ENCODE peak calls at places on chromosomes 7 and 10, in four cellular contexts. One of them, this sample, is unnamed. For H3K4me1, the result is how much of the 10 kb centered on the place peaks cover.

GRCh38 chr10:87092861-87093460 is 1.7 kb downstream of the GLUD1 start:
- DNase-seq in testis: no peak
- DNase-seq in upper lobe of right lung: no peak
- DNase-seq in tibial artery: no peak
- DNase-seq in this sample: no peak

GRCh38 chr7:93147358-93147757 is 827 bp downstream of the SAMD9L start:
- DNase-seq in tibial artery: no peak
- DNase-seq in upper lobe of right lung: no peak
- DNase-seq in testis: peak
- DNase-seq in this sample: no peak

GRCh38 chr10:61923210-61924024 is 21.9 kb downstream of the ARID5B start:
- DNase-seq in upper lobe of right lung: no peak
- DNase-seq in tibial artery: no peak
- DNase-seq in testis: no peak
- DNase-seq in this sample: no peak

GRCh38 chr7:36747251-36747968 is 23.1 kb upstream of the AOAH start:
- DNase-seq in tibial artery: no peak
- DNase-seq in testis: no peak
- DNase-seq in upper lobe of right lung: no peak
- DNase-seq in this sample: no peak

GRCh38 chr10:112283100-112283499 is at the start of gene TECTB:
- DNase-seq in testis: no peak
- DNase-seq in tibial artery: no peak
- DNase-seq in upper lobe of right lung: no peak
- DNase-seq in this sample: no peak

GRCh38 chr7:156612930-156613329 is 27.6 kb upstream of the RNF32 start:
- DNase-seq in tibial artery: no peak
- DNase-seq in upper lobe of right lung: no peak
- DNase-seq in testis: no peak
- DNase-seq in this sample: no peak

GRCh38 chr7:98266840-98267239 is 14.6 kb upstream of the BRI3 start:
- DNase-seq in tibial artery: no peak
- DNase-seq in upper lobe of right lung: no peak
- DNase-seq in testis: no peak
- DNase-seq in this sample: no peak

GRCh38 chr10:7561216-7561893 is 105.4 kb downstream of the ITIH5 start:
- DNase-seq in tibial artery: peak
- DNase-seq in upper lobe of right lung: no peak
- DNase-seq in testis: peak
- DNase-seq in this sample: no peak

GRCh38 chr10:82815680-82816079 is 940.7 kb downstream of the NRG3 start:
- DNase-seq in testis: no peak
- DNase-seq in upper lobe of right lung: no peak
- DNase-seq in tibial artery: no peak
- DNase-seq in this sample: no peak

GRCh38 chr10:124497196-124497990 is 35.8 kb downstream of the LHPP start:
- DNase-seq in tibial artery: no peak
- DNase-seq in testis: no peak
- DNase-seq in upper lobe of right lung: no peak
- DNase-seq in this sample: no peak

GRCh38 chr10:88232029-88232895 is 350.9 kb downstream of the RNLS start:
- DNase-seq in tibial artery: peak
- DNase-seq in upper lobe of right lung: peak
- DNase-seq in testis: peak
- DNase-seq in this sample: no peak

GRCh38 chr10:18607503-18607902 is 43.9 kb downstream of the NSUN6 start:
- DNase-seq in tibial artery: no peak
- DNase-seq in upper lobe of right lung: no peak
- DNase-seq in testis: no peak
- DNase-seq in this sample: peak

GRCh38 chr10:49474901-49475300 is 64.0 kb downstream of the ERCC6 start:
- DNase-seq in testis: no peak
- DNase-seq in upper lobe of right lung: no peak
- DNase-seq in tibial artery: no peak
- DNase-seq in this sample: no peak

GRCh38 chr7:22633954-22634474 is 93.0 kb upstream of the IL6 start:
- DNase-seq in testis: no peak
- DNase-seq in tibial artery: no peak
- DNase-seq in upper lobe of right lung: no peak
- DNase-seq in this sample: no peak

GRCh38 chr10:13587367-13587766 is 602 bp downstream of the PRPF18 start:
- DNase-seq in testis: peak
- DNase-seq in upper lobe of right lung: no peak
- DNase-seq in tibial artery: no peak
- DNase-seq in this sample: peak

GRCh38 chr7:95590387-95591248 is 5.7 kb downstream of the PDK4 start:
- DNase-seq in tibial artery: no peak
- DNase-seq in upper lobe of right lung: no peak
- DNase-seq in testis: no peak
- DNase-seq in this sample: no peak

DNA sequence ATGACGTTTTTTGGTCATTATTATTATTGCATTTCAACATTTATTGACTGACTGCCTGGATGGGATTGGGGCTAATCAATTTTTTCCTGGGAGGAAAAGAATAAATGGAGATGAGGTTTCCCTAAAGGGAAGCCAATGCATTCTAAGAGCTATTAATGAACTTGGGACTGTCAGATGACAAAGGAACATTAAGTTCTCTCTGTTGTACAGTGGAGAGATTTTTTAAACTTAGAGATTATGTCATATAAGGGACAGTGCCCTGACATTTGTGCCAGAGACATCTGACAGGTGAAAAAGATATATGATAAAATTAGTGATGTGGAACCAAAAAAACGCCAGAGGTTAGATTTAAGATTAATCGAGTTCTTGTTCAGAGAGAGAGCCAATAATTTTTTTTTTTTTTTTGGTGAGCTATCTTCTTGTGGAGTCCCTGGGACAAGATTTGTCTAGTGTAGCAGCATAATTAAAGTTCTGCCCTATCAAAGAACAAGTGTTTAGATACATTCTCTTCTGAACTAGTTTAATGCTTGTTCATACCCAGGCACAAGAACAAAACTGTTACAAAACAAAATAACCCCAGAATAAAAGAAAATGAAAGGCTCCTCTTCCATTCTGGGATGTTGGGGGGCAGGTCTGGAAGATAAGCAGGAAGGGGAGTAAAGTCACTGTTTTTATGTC is 279.8 kb downstream of the CSTF2T start:
- DNase-seq in testis: no peak
- DNase-seq in tibial artery: no peak
- DNase-seq in upper lobe of right lung: no peak
- DNase-seq in this sample: no peak
- H3K4me1 ChIP-seq in testis: under half
- H3K4me1 ChIP-seq in tibial artery: under half
- H3K4me1 ChIP-seq in upper lobe of right lung: under half
- H3K4me1 ChIP-seq in this sample: under half

GRCh38 chr10:29026065-29026797 is 262.6 kb upstream of the LYZL1 start:
- DNase-seq in upper lobe of right lung: no peak
- DNase-seq in testis: no peak
- DNase-seq in tibial artery: no peak
- DNase-seq in this sample: no peak

GRCh38 chr10:29028486-29028885 is 260.4 kb upstream of the LYZL1 start:
- DNase-seq in tibial artery: no peak
- DNase-seq in testis: no peak
- DNase-seq in upper lobe of right lung: no peak
- DNase-seq in this sample: no peak

GRCh38 chr10:29022513-29022912 is 266.4 kb upstream of the LYZL1 start:
- DNase-seq in testis: no peak
- DNase-seq in tibial artery: no peak
- DNase-seq in upper lobe of right lung: no peak
- DNase-seq in this sample: peak

GRCh38 chr10:29026802-29027201 is 262.1 kb upstream of the LYZL1 start:
- DNase-seq in testis: no peak
- DNase-seq in tibial artery: no peak
- DNase-seq in upper lobe of right lung: no peak
- DNase-seq in this sample: no peak

GRCh38 chr10:29023678-29024077 is 265.2 kb upstream of the LYZL1 start:
- DNase-seq in testis: no peak
- DNase-seq in upper lobe of right lung: no peak
- DNase-seq in tibial artery: no peak
- DNase-seq in this sample: no peak
- H3K4me3 ChIP-seq in testis: no peak
- H3K4me3 ChIP-seq in upper lobe of right lung: no peak
- H3K4me3 ChIP-seq in tibial artery: no peak
- H3K4me3 ChIP-seq in this sample: no peak

GRCh38 chr10:115026041-115026779 is 67.0 kb upstream of the ATRNL1 start:
- DNase-seq in tibial artery: no peak
- DNase-seq in testis: no peak
- DNase-seq in upper lobe of right lung: no peak
- DNase-seq in this sample: peak
- TF ChIP-seq CTCF in tibial artery: no peak
- TF ChIP-seq CTCF in testis: no peak
- TF ChIP-seq CTCF in upper lobe of right lung: no peak
- TF ChIP-seq CTCF in this sample: peak

GRCh38 chr7:55554055-55554454 is 18.2 kb downstream of the VOPP1 start:
- DNase-seq in testis: no peak
- DNase-seq in upper lobe of right lung: no peak
- DNase-seq in tibial artery: no peak
- DNase-seq in this sample: no peak
- H3K4me1 ChIP-seq in testis: under half
- H3K4me1 ChIP-seq in upper lobe of right lung: under half
- H3K4me1 ChIP-seq in tibial artery: under half
- H3K4me1 ChIP-seq in this sample: under half

GRCh38 chr7:13991791-13992620 is 2.5 kb upstream of the ETV1 start:
- DNase-seq in upper lobe of right lung: no peak
- DNase-seq in testis: no peak
- DNase-seq in tibial artery: no peak
- DNase-seq in this sample: no peak
- H3K4me3 ChIP-seq in upper lobe of right lung: peak
- H3K4me3 ChIP-seq in testis: peak
- H3K4me3 ChIP-seq in tibial artery: peak
- H3K4me3 ChIP-seq in this sample: peak

This sample was measured in BE2C.